ENCODE peak calls at places on chromosome 15, in nine cellular contexts. K, U, D, P, Y, S, G, W and B are unnamed samples.

GRCh38 chr15:79115971-79116370 is 25.4 kb upstream of the RASGRF1 start:
- DNase-seq in P (no peak), U (no peak), W (peak; percentile 4), K (no peak), S (no peak), G (no peak), D (no peak), Y (no peak), B (no peak)

GRCh38 chr15:25171856-25172687 is 217.3 kb downstream of the SNRPN start:
- DNase-seq in D (no peak), Y (no peak), G (no peak), U (no peak), W (no peak), K (no peak), P (no peak), S (peak; percentile 1), B (no peak)

GRCh38 chr15:59366368-59367021 is 6.2 kb downstream of the MYO1E start:
- DNase-seq in G (no peak), W (peak; percentile 52), D (peak; percentile 56), P (no peak), Y (no peak), U (no peak), S (peak; percentile 23), K (no peak), B (no peak)

GRCh38 chr15:99993262-99993661 is 260.0 kb upstream of the LYSMD4 start:
- DNase-seq in U (no peak), Y (no peak), W (no peak), P (no peak), D (no peak), G (no peak), S (no peak), K (no peak), B (no peak)

GRCh38 chr15:42042602-42043400 is 22.0 kb upstream of the PLA2G4E start:
- DNase-seq in P (no peak), Y (no peak), W (no peak), K (no peak), G (no peak), S (no peak), D (no peak), U (no peak), B (no peak)

GRCh38 chr15:70974004-70974832 is 81.6 kb downstream of the LRRC49 start:
- DNase-seq in Y (no peak), U (peak; percentile 7), W (peak; percentile 75), G (peak; percentile 9), D (peak; percentile 72), K (peak; percentile 24), S (peak; percentile 44), P (peak; percentile 67), B (peak; percentile 45)

GRCh38 chr15:56582785-56583184 is 117.8 kb upstream of the MNS1 start:
- DNase-seq in G (no peak), D (no peak), P (no peak), K (no peak), U (no peak), S (no peak), W (no peak), Y (no peak), B (no peak)

GRCh38 chr15:68704496-68705021 is 116.1 kb downstream of the ANP32A start:
- DNase-seq in P (no peak), U (no peak), W (peak; percentile 14), Y (no peak), G (peak; percentile 34), S (peak; percentile 44), D (no peak), K (no peak), B (no peak)

GRCh38 chr15:78697449-78697848 is 56.4 kb upstream of the CHRNB4 start:
- DNase-seq in Y (no peak), G (no peak), D (no peak), S (no peak), W (no peak), P (no peak), K (no peak), U (no peak), B (no peak)

GRCh38 chr15:60047701-60048100 is 43.6 kb downstream of the FOXB1 start:
- DNase-seq in K (no peak), G (no peak), W (peak; percentile 27), U (no peak), D (no peak), S (no peak), Y (no peak), P (no peak), B (no peak)

GRCh38 chr15:47384316-47384715 is 333.0 kb upstream of the SEMA6D start:
- DNase-seq in D (peak; percentile 74), S (peak; percentile 78), Y (no peak), U (no peak), G (peak; percentile 55), K (no peak), P (peak; percentile 12), W (peak; percentile 82), B (no peak)

GRCh38 chr15:23912191-23912590 is 225.1 kb upstream of the NDN start:
- DNase-seq in S (peak; percentile 30), D (no peak), K (no peak), P (peak; percentile 73), U (no peak), W (no peak), Y (peak; percentile 9), G (peak; percentile 81), B (no peak)

GRCh38 chr15:45449878-45450277 is 71.5 kb upstream of the GATM start:
- DNase-seq in K (peak; percentile 27), W (no peak), P (no peak), D (peak; percentile 97), S (peak; percentile 79), G (no peak), Y (no peak), U (no peak), B (no peak)

DNA sequence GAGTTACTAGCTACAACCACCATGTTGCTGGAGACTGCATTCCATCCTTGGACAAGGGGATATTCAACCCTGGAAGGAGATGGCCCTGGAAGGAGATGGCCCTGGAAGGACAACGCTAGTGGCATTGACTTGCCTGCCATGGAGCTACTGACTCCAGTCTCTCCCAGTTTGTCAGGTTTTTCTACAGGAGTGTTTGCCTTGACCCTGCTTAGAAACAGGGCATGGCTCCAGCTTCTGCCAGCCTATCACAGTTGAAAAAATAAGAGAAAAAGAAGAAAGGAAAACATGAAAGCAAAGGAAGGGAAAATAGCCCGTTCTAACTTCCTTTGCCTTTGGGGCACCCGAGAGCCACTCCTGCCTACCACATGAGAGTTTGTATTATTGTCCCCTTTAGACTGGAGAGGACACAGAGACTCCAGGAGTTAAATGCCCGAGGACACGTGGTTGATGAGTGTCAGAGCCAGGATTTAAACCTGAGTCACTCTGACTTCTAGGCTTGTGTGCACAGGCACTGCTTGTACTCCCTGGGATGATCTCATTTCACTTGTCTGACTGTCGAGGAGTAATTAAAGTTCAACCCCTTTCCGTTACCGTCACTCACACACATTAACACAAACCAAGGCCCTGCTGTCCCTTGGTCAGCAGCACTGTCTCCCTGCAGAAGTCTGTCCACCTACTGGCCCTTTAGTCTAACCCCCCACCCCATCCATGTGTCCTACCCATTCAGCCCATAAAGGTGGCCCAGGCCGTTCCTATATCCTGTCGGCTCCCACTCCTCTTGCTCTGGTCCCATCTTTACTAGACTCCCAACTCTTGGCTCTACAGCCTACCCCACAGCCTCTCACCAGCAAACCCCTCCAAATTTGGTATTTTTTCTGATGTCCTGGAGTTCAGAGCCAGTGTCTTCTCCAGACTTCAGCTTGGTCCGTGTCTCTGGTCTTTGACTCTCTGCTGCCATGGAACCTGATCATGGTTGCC is 46.1 kb downstream of the C2CD4A start:
- DNase-seq in U (no peak), G (no peak), K (no peak), P (no peak), W (peak; percentile 94), D (peak; percentile 84), Y (no peak), S (peak; percentile 81), B (no peak)
- TF ChIP-seq EZH2phosphoT487 in U (no peak), G (no peak), K (no peak), P (no peak), W (no peak), D (no peak), Y (no peak), S (no peak), B (no peak)

GRCh38 chr15:29664406-29664805 is 157.9 kb downstream of the TJP1 start:
- DNase-seq in S (no peak), K (no peak), P (no peak), U (no peak), G (no peak), Y (no peak), D (no peak), W (no peak), B (no peak)

GRCh38 chr15:29668120-29668602 is 154.1 kb downstream of the TJP1 start:
- DNase-seq in U (peak; percentile 65), D (peak; percentile 95), W (peak; percentile 90), G (peak; percentile 91), K (peak; percentile 84), P (peak; percentile 96), S (peak; percentile 91), Y (peak; percentile 82), B (peak; percentile 93)

GRCh38 chr15:29666241-29666640 is 156.0 kb downstream of the TJP1 start:
- DNase-seq in K (no peak), U (no peak), D (no peak), W (no peak), P (no peak), Y (no peak), S (no peak), G (no peak), B (no peak)

GRCh38 chr15:29669823-29670222 is 152.4 kb downstream of the TJP1 start:
- DNase-seq in K (no peak), W (peak; percentile 54), D (peak; percentile 86), Y (no peak), P (no peak), S (no peak), U (no peak), G (no peak), B (no peak)

DNA sequence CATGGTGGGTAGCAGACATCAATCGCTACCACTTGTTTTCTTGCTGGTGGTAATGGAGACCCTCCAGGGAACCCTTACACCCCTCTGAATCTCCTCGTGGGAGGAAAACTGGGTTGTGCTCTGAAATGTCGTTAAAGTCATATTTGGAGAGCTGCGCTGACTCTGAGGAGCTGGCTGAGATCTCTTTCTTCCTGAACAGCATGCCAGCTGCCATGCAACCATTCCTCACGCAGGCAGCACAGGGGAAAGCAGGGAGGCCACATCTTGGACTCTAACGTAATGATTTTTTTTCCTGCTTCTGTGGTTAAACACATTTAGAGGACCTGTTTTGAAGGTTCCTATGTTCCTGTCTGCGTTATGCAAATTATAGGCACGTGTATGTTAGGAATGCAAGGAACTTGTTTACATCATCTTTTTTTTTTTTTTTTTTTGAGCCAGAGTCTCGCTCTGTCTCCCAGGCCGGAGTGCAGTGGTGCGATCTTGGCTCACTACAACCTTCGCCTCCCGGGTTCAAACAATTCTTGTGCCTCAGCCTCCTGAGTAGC is 156.8 kb downstream of the TJP1 start:
- DNase-seq in Y (no peak), K (no peak), U (no peak), D (no peak), G (no peak), P (no peak), W (peak; percentile 32), S (no peak), B (no peak)
- H2AFZ ChIP-seq in Y (no peak overlapping the region), K (no peak overlapping the region), U (no peak overlapping the region), D (no peak overlapping the region), G (peak overlapping the region; percentile 8), P (peak overlapping the region; percentile 73), W (no peak overlapping the region), S (no peak overlapping the region), B (no peak overlapping the region)

GRCh38 chr15:62020576-62021160 is 39.6 kb downstream of the VPS13C start:
- DNase-seq in S (no peak), G (no peak), U (no peak), P (no peak), W (peak; percentile 60), Y (no peak), K (no peak), D (peak; percentile 30), B (no peak)
- TF ChIP-seq EZH2phosphoT487 in S (no peak), G (no peak), U (no peak), P (no peak), W (no peak), Y (no peak), K (no peak), D (no peak), B (no peak)

GRCh38 chr15:85155857-85156256 is 174.2 kb downstream of the PDE8A start:
- DNase-seq in G (no peak), P (no peak), D (no peak), U (no peak), K (no peak), W (no peak), S (no peak), Y (no peak), B (no peak)
- H2AFZ ChIP-seq in G (no peak overlapping the region), P (no peak overlapping the region), D (no peak overlapping the region), U (no peak overlapping the region), K (no peak overlapping the region), W (no peak overlapping the region), S (no peak overlapping the region), Y (no peak overlapping the region), B (no peak overlapping the region)